ENCODE peak calls at places on chromosomes 11 and 22, in four cellular contexts. B is activated T-cell treated with anti-CD3 and anti-CD28 coated beads for 1 hour; L is activated CD4-positive, alpha-beta memory T cell treated with anti-CD3 and anti-CD28 coated beads for 36 hours; U is neuronal stem cell. V is an unnamed sample.

GRCh38 chr22:24977370-24978230 is 25.1 kb downstream of the KIAA1671 start:
- DNase-seq in B (no peak), L (no peak), U (no peak), V (no peak)

GRCh38 chr11:62295504-62295903 is 3.4 kb downstream of the SCGB1D4 start:
- DNase-seq in B (no peak), L (peak; percentile 51), U (peak; percentile 35), V (no peak)

GRCh38 chr22:23269441-23270211 is 89.3 kb downstream of the BCR start:
- DNase-seq in B (no peak), L (no peak), U (no peak), V (peak; percentile 29)

GRCh38 chr11:132429685-132430084 is 1059.3 kb downstream of the NTM start:
- DNase-seq in B (no peak), L (no peak), U (no peak), V (no peak)

GRCh38 chr11:110599207-110599606 is 113.0 kb downstream of the ARHGAP20 start:
- DNase-seq in B (no peak), L (no peak), U (no peak), V (no peak)

GRCh38 chr11:16604784-16605439 is 133.5 kb upstream of the C11orf58 start:
- DNase-seq in B (no peak), L (peak; percentile 30), U (peak; percentile 40), V (no peak)

GRCh38 chr11:11416917-11417316 is 63.9 kb upstream of the CSNK2A3 start:
- DNase-seq in B (no peak), L (no peak), U (no peak), V (no peak)

GRCh38 chr22:39592104-39593060 is 21.8 kb downstream of the CACNA1I start:
- DNase-seq in B (no peak), L (no peak), U (no peak), V (no peak)

GRCh38 chr11:125591659-125592304 is 870 bp upstream of the STT3A start:
- DNase-seq in B (peak; percentile 24), L (peak; percentile 49), U (no peak), V (no peak)

GRCh38 chr11:12170984-12171383 is 60.6 kb downstream of the MICAL2 start:
- DNase-seq in B (no peak), L (no peak), U (no peak), V (no peak)

GRCh38 chr11:119460582-119460981 is 37.6 kb upstream of the THY1 start:
- DNase-seq in B (no peak), L (no peak), U (no peak), V (no peak)